ENCODE peak calls at places on chromosomes 11 and 22, in five cellular contexts. G is AG04450, I is NCI-H1092 treated with DMSO at 0.1 percent for 48 hours, Y is T-helper 1 cell, Z is iris pigment epithelial cell. D is an unnamed sample.

GRCh38 chr11:32843544-32843943 is 13.8 kb downstream of the PRRG4 start:
- DNase-seq in I (no peak), Y (no peak), Z (no peak), G (no peak), D (no peak)

GRCh38 chr11:62565100-62565802 is 8.4 kb downstream of the EEF1G start:
- DNase-seq in Z (no peak), G (no peak), I (no peak), Y (no peak), D (no peak)

GRCh38 chr22:49323751-49324415 is 503.8 kb downstream of the BRD1 start:
- DNase-seq in Y (no peak), G (no peak), Z (no peak), I (no peak), D (no peak)

GRCh38 chr22:20437253-20438065 is at the start of gene SCARF2:
- DNase-seq in Z (peak), G (no peak), Y (no peak), I (no peak), D (no peak)

GRCh38 chr22:27877501-27877900 is 41.6 kb downstream of the PITPNB start:
- DNase-seq in G (no peak), Z (no peak), Y (no peak), I (peak), D (no peak)

GRCh38 chr11:78798567-78799170 is 224.0 kb upstream of the NARS2 start:
- DNase-seq in Y (no peak), G (no peak), Z (peak), I (peak), D (no peak)

GRCh38 chr22:19852177-19852781 is 2.4 kb downstream of the GNB1L start:
- DNase-seq in I (no peak), Z (no peak), G (no peak), Y (no peak), D (no peak)

GRCh38 chr11:73383249-73384126 is 7.3 kb downstream of the RELT start:
- DNase-seq in I (no peak), G (no peak), Z (no peak), Y (no peak), D (no peak)

GRCh38 chr11:125170406-125171031 is 6.0 kb downstream of the PKNOX2 start:
- DNase-seq in I (no peak), Y (no peak), G (peak), Z (peak), D (no peak)

GRCh38 chr22:34502821-34503220 is 563.1 kb upstream of the ISX start:
- DNase-seq in Y (no peak), Z (no peak), G (no peak), I (no peak), D (no peak)

GRCh38 chr11:1041149-1041467 is 4.6 kb upstream of the MUC6 start:
- DNase-seq in Z (no peak), I (no peak), Y (peak), G (no peak), D (no peak)